ENCODE peak calls at places on chromosomes 2 and 18, in nine cellular contexts. W is mesendoderm, F is upper lobe of right lung, S is A673, M is lower lobe of right lung, C is NT2/D1, V is HAP-1, E is DND-41, P is ovary. D is an unnamed sample.
A peak's percentile ranks its signal among the peaks of the same experiment; 100 is the strongest.

GRCh38 chr2:211745295-211746097 is 793.1 kb downstream of the ERBB4 start:
- DNase-seq in C (peak; percentile 64), P (no peak), F (no peak), W (peak; percentile 87), E (peak; percentile 61), V (peak; percentile 80), M (no peak), S (peak; percentile 91), D (peak; percentile 50)

GRCh38 chr2:164737612-164738081 is 104.0 kb downstream of the COBLL1 start:
- DNase-seq in C (peak; percentile 65), M (peak; percentile 60), E (peak; percentile 37), V (peak; percentile 76), W (peak; percentile 90), F (peak; percentile 73), S (peak; percentile 87), P (peak; percentile 58), D (peak; percentile 32)

GRCh38 chr2:19887508-19887907 is 14.3 kb downstream of the TTC32 start:
- DNase-seq in F (no peak), S (no peak), W (no peak), E (no peak), P (no peak), M (no peak), C (no peak), V (no peak), D (peak; percentile 2)

GRCh38 chr2:26846334-26846863 is 1.5 kb upstream of the DPYSL5 start:
- DNase-seq in S (peak; percentile 92), V (peak; percentile 85), W (peak; percentile 86), M (peak; percentile 80), C (peak; percentile 73), P (peak; percentile 61), E (peak; percentile 45), F (peak; percentile 82), D (peak; percentile 88)

GRCh38 chr18:49020621-49021021 is 69.9 kb upstream of the SMAD7 start:
- DNase-seq in W (no peak), E (no peak), S (no peak), F (peak; percentile 62), M (no peak), C (no peak), P (no peak), V (no peak), D (peak; percentile 33)

GRCh38 chr2:120952318-120952717 is 216.7 kb downstream of the GLI2 start:
- DNase-seq in W (no peak), S (no peak), V (no peak), M (no peak), C (no peak), P (no peak), F (no peak), E (no peak), D (no peak)

GRCh38 chr18:29608982-29609381 is 1432.1 kb upstream of the CDH2 start:
- DNase-seq in W (no peak), C (no peak), V (no peak), E (no peak), S (no peak), P (no peak), F (no peak), M (no peak), D (no peak)

GRCh38 chr2:43193996-43194869 is 32.2 kb downstream of the ZFP36L2 start:
- DNase-seq in V (no peak), E (no peak), F (peak; percentile 71), C (no peak), P (no peak), S (no peak), W (peak; percentile 48), M (peak; percentile 56), D (no peak)

GRCh38 chr2:70340921-70341765 is 39.3 kb upstream of the FAM136A start:
- DNase-seq in F (no peak), P (no peak), V (peak; percentile 45), S (peak; percentile 69), M (no peak), C (peak; percentile 47), W (peak; percentile 78), E (peak; percentile 51), D (peak; percentile 84)

GRCh38 chr2:197786010-197786877 is 1.1 kb upstream of the BOLL start:
- DNase-seq in S (peak; percentile 46), C (peak; percentile 76), M (peak; percentile 59), P (no peak), E (no peak), W (peak; percentile 87), V (no peak), F (peak; percentile 76), D (peak; percentile 87)

GRCh38 chr2:9918275-9918674 is 33.2 kb upstream of the GRHL1 start:
- DNase-seq in M (no peak), P (no peak), W (no peak), C (no peak), V (no peak), F (no peak), S (no peak), E (no peak), D (no peak)

GRCh38 chr18:11947214-11948119 is 33.8 kb upstream of the IMPA2 start:
- DNase-seq in V (peak; percentile 89), M (peak; percentile 98), P (peak; percentile 90), S (no peak), W (peak; percentile 97), E (no peak), F (peak; percentile 97), C (peak; percentile 55), D (peak; percentile 79)

GRCh38 chr2:47594656-47595055 is 188.3 kb upstream of the MSH6 start:
- DNase-seq in M (no peak), W (no peak), S (no peak), F (no peak), V (no peak), P (no peak), E (no peak), C (no peak), D (no peak)

GRCh38 chr2:42026332-42026731 is 21.5 kb upstream of the PKDCC start:
- DNase-seq in C (no peak), M (no peak), P (no peak), S (no peak), E (no peak), V (no peak), W (no peak), F (no peak), D (no peak)

DNA sequence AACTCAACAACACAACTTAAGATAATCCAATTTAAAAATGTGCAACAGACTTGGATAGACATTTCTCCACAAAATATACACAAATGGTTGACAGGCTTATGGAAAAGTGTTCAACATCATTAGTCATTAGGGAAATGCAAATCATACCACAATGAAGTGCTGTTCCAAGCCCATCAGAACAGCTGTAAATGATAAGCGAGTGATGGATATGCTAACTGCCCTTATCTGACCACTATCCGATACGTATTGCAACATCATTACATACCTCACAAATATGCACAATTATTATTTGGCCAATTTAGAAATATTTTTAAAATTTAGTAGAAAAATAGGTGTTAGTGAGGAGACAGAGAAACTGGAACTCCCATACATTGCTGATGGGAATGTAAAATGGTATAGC is 62.2 kb downstream of the PPP4R1 start:
- DNase-seq in S (no peak), V (no peak), W (no peak), C (no peak), M (no peak), F (no peak), E (no peak), P (no peak), D (no peak)
- H3K36me3 ChIP-seq in S (peaks cover 68% of the 10 kb centered on the region), V (peaks cover 84% of the 10 kb centered on the region), W (peaks cover 21% of the 10 kb centered on the region), C (peaks cover 82% of the 10 kb centered on the region), M (peaks cover 100% of the 10 kb centered on the region), F (peaks cover 94% of the 10 kb centered on the region), E (peaks cover 92% of the 10 kb centered on the region), P (no peaks in the 10 kb centered on the region), D (peaks cover 32% of the 10 kb centered on the region)

DNA sequence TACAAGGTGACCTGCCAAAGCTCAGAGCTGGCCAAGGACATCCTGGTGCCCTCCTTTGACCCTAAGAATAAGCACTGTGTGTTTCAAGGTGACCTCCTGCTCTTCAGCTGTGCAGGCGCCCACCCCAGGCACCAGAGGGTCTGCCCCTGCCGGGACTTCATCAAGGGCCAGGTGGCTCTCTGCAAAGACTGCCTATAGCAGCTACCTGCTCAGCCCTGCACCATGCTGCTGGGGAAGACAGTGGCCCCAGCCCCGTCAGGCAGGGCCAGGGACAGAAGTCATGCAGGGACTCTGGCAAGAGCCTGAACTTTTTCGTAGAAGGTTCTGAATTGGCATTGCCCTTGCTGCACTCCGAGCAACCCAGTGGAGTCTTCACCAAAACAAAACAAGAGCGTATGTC is 194.8 kb downstream of the MGAT5 start:
- DNase-seq in S (no peak), M (no peak), E (no peak), V (no peak), W (no peak), P (no peak), C (no peak), F (no peak), D (no peak)
- H3K36me3 ChIP-seq in S (no peaks in the 10 kb centered on the region), M (peaks cover 22% of the 10 kb centered on the region), E (peaks cover 63% of the 10 kb centered on the region), V (no peaks in the 10 kb centered on the region), W (no peaks in the 10 kb centered on the region), P (no peaks in the 10 kb centered on the region), C (peaks cover 21% of the 10 kb centered on the region), F (peaks cover 3% of the 10 kb centered on the region), D (no peaks in the 10 kb centered on the region)

GRCh38 chr2:238171575-238172187 is 12.9 kb downstream of the ERFE start:
- DNase-seq in V (no peak), S (no peak), W (no peak), F (peak; percentile 8), E (no peak), M (no peak), P (no peak), C (no peak), D (no peak)

GRCh38 chr2:238169021-238169707 is 10.4 kb downstream of the ERFE start:
- DNase-seq in F (peak; percentile 10), M (no peak), S (peak; percentile 50), W (no peak), V (no peak), C (no peak), E (no peak), P (no peak), D (no peak)

GRCh38 chr2:238170386-238171071 is 11.8 kb downstream of the ERFE start:
- DNase-seq in F (peak; percentile 61), V (no peak), S (no peak), E (no peak), C (no peak), M (peak; percentile 50), P (no peak), W (no peak), D (no peak)

GRCh38 chr2:238168196-238168815 is 9.5 kb downstream of the ERFE start:
- DNase-seq in V (no peak), W (no peak), F (peak; percentile 56), S (no peak), M (no peak), E (no peak), P (no peak), C (no peak), D (no peak)

DNA sequence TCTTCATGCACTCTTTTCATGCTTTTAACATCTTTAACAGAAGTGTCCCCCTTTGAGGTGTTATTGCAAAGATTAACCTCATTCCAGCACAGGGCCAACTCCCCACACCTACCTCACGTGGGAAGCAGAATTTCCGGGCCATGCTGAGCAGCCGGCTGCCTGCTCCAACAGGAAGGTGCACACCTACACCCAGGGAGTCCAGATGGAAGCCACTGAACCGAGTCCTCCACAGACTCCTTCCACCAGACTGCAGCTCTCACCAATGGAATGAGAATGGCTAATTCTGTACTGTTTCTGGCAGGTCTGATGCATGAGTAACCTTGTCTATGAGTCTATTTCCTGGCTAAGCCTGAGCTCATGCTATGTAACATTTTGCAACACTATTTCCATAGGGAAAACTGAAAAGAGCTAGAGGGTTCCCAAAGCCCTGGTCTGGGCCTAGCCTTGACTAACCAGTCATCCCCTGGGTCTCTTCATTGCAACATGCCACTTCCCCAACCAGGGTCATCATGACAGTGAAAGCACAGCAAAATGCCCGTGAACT is 11.0 kb downstream of the ERFE start:
- DNase-seq in S (no peak), W (no peak), F (peak; percentile 58), V (no peak), M (no peak), C (no peak), P (no peak), E (no peak), D (no peak)
- H3K36me3 ChIP-seq in S (peaks cover 32% of the 10 kb centered on the region), W (peaks cover 8% of the 10 kb centered on the region), F (peaks cover 65% of the 10 kb centered on the region), V (peaks cover 61% of the 10 kb centered on the region), M (peaks cover 69% of the 10 kb centered on the region), C (peaks cover 78% of the 10 kb centered on the region), P (no peaks in the 10 kb centered on the region), E (peaks cover 66% of the 10 kb centered on the region), D (peaks cover 4% of the 10 kb centered on the region)

GRCh38 chr2:68692511-68692910 is 42.1 kb upstream of the ARHGAP25 start:
- DNase-seq in F (no peak), W (no peak), P (no peak), S (no peak), C (no peak), E (no peak), M (no peak), V (no peak), D (no peak)
- H3K36me3 ChIP-seq in F (no peaks in the 10 kb centered on the region), W (no peaks in the 10 kb centered on the region), P (no peaks in the 10 kb centered on the region), S (no peaks in the 10 kb centered on the region), C (no peaks in the 10 kb centered on the region), E (no peaks in the 10 kb centered on the region), M (no peaks in the 10 kb centered on the region), V (no peaks in the 10 kb centered on the region), D (no peaks in the 10 kb centered on the region)

D was measured in H7.